ENCODE peak calls at places on chromosomes 6 and 20, in ten cellular contexts. U is HCEC 1CT; N is activated T-helper 1 cell treated with Interleukin-2 at 50 U/mL for 16 hours; P is astrocyte of the hippocampus; I is nephron progenitor cell; M is BJ; E is progenitor cell of endocrine pancreas; S is NCI-H460; Y is ovary; Z is effector memory CD8-positive, alpha-beta T cell. F is an unnamed sample.
A peak's percentile ranks its signal among the peaks of the same experiment; 100 is the strongest.

GRCh38 chr6:40550096-40550731 is 37.0 kb downstream of the LRFN2 start:
- DNase-seq in U (no peak), N (no peak), P (peak; percentile 48), I (peak; percentile 30), M (no peak), E (no peak), S (peak; percentile 1), Y (peak; percentile 25), Z (no peak), F (peak; percentile 83)

GRCh38 chr20:64057628-64058498 is 5.1 kb upstream of the TCEA2 start:
- DNase-seq in U (no peak), N (peak; percentile 57), P (peak; percentile 84), I (peak; percentile 90), M (no peak), E (peak; percentile 86), S (peak; percentile 65), Y (peak; percentile 73), Z (peak; percentile 75), F (peak; percentile 83)

GRCh38 chr6:31116661-31117385 is 2.2 kb downstream of the PSORS1C1 start:
- DNase-seq in U (no peak), N (no peak), P (no peak), I (no peak), M (no peak), E (no peak), S (no peak), Y (no peak), Z (no peak), F (no peak)

GRCh38 chr6:166456360-166457156 is 73.8 kb upstream of the MPC1 start:
- DNase-seq in U (no peak), N (no peak), P (peak; percentile 67), I (no peak), M (no peak), E (no peak), S (no peak), Y (no peak), Z (no peak), F (peak; percentile 27)

GRCh38 chr20:41261260-41261659 is 56.3 kb downstream of the ZHX3 start:
- DNase-seq in U (no peak), N (no peak), P (no peak), I (no peak), M (no peak), E (no peak), S (no peak), Y (no peak), Z (no peak), F (no peak)

GRCh38 chr20:62387219-62387913 is 463 bp downstream of the RPS21 start:
- DNase-seq in U (no peak), N (no peak), P (no peak), I (no peak), M (no peak), E (no peak), S (no peak), Y (no peak), Z (no peak), F (no peak)

GRCh38 chr6:29864037-29864795 is 36.6 kb downstream of the HLA-G start:
- DNase-seq in U (no peak), N (no peak), P (no peak), I (no peak), M (no peak), E (no peak), S (no peak), Y (no peak), Z (no peak), F (no peak)

GRCh38 chr6:152478377-152479010 is 158.7 kb downstream of the SYNE1 start:
- DNase-seq in U (no peak), N (no peak), P (no peak), I (no peak), M (no peak), E (no peak), S (no peak), Y (no peak), Z (no peak), F (no peak)

GRCh38 chr6:109816452-109817374 is 125.6 kb downstream of the FIG4 start:
- DNase-seq in U (no peak), N (no peak), P (no peak), I (no peak), M (no peak), E (no peak), S (no peak), Y (no peak), Z (no peak), F (no peak)

GRCh38 chr6:125940691-125941090 is 15.9 kb upstream of the HINT3 start:
- DNase-seq in U (no peak), N (no peak), P (no peak), I (no peak), M (peak; percentile 78), E (no peak), S (no peak), Y (no peak), Z (no peak), F (no peak)

GRCh38 chr20:61002090-61002489 is 250.0 kb upstream of the CDH4 start:
- DNase-seq in U (no peak), N (no peak), P (no peak), I (no peak), M (no peak), E (no peak), S (no peak), Y (no peak), Z (no peak), F (peak; percentile 27)

GRCh38 chr20:11919046-11919445 is 1.4 kb downstream of the BTBD3 start:
- DNase-seq in U (no peak), N (no peak), P (peak; percentile 28), I (no peak), M (no peak), E (no peak), S (no peak), Y (no peak), Z (no peak), F (no peak)

GRCh38 chr20:18057106-18057993 is at the start of gene OVOL2:
- DNase-seq in U (no peak), N (no peak), P (no peak), I (peak; percentile 42), M (no peak), E (peak; percentile 80), S (no peak), Y (no peak), Z (no peak), F (no peak)

GRCh38 chr20:32535316-32535952 is 49.7 kb downstream of the NOL4L start:
- DNase-seq in U (no peak), N (no peak), P (no peak), I (no peak), M (no peak), E (no peak), S (no peak), Y (no peak), Z (peak; percentile 41), F (no peak)

GRCh38 chr6:127532991-127533390 is 13.9 kb upstream of the MTCL3 start:
- DNase-seq in U (no peak), N (no peak), P (no peak), I (no peak), M (no peak), E (no peak), S (no peak), Y (no peak), Z (no peak), F (no peak)

GRCh38 chr6:170091000-170091638 is 199.8 kb downstream of the DLL1 start:
- DNase-seq in U (no peak), N (no peak), P (no peak), I (no peak), M (no peak), E (no peak), S (no peak), Y (peak; percentile 8), Z (no peak), F (no peak)

GRCh38 chr6:168583821-168584220 is 142.8 kb downstream of the SMOC2 start:
- DNase-seq in U (no peak), N (no peak), P (peak; percentile 18), I (no peak), M (no peak), E (no peak), S (no peak), Y (no peak), Z (no peak), F (no peak)

GRCh38 chr6:166911248-166911677 is 45.1 kb downstream of the RNASET2 start:
- DNase-seq in U (no peak), N (no peak), P (no peak), I (no peak), M (no peak), E (no peak), S (no peak), Y (no peak), Z (no peak), F (no peak)

GRCh38 chr6:27757307-27757706 is 154.9 kb downstream of the OR2B2 start:
- DNase-seq in U (no peak), N (peak; percentile 44), P (no peak), I (peak; percentile 49), M (no peak), E (peak; percentile 23), S (no peak), Y (peak; percentile 25), Z (no peak), F (no peak)

GRCh38 chr6:47631248-47632196 is 66.9 kb upstream of the ADGRF4 start:
- DNase-seq in U (peak; percentile 36), N (no peak), P (peak; percentile 65), I (peak; percentile 8), M (peak; percentile 5), E (no peak), S (peak; percentile 43), Y (no peak), Z (no peak), F (peak; percentile 78)